ENCODE peak calls at places on chromosomes 4 and X, in five cellular contexts. R, T, J, E and O are unnamed samples.

GRCh38 chrX:13153796-13154195 is 109.4 kb upstream of the FAM9C start:
- DNase-seq in E (peak; percentile 18), J (no peak), T (peak; percentile 65), R (no peak), O (no peak)

GRCh38 chr4:10160280-10160856 is 43.8 kb upstream of the WDR1 start:
- DNase-seq in E (peak; percentile 22), R (no peak), J (no peak), T (peak; percentile 65), O (no peak)

GRCh38 chr4:141686929-141687328 is 50.5 kb downstream of the IL15 start:
- DNase-seq in J (no peak), T (peak; percentile 49), R (no peak), E (no peak), O (no peak)

GRCh38 chr4:173211838-173212237 is 43.2 kb downstream of the GALNT7 start:
- DNase-seq in T (peak; percentile 69), R (no peak), E (peak; percentile 52), J (no peak), O (no peak)

GRCh38 chr4:51843309-51844156 is 580 bp downstream of the DCUN1D4 start:
- DNase-seq in T (peak; percentile 70), E (peak; percentile 53), J (peak; percentile 88), R (peak; percentile 87), O (no peak)

GRCh38 chr4:14887842-14888433 is 114.3 kb upstream of the CPEB2 start:
- DNase-seq in T (no peak), R (no peak), E (no peak), J (no peak), O (no peak)

GRCh38 chr4:86582453-86582852 is 11.7 kb upstream of the PTPN13 start:
- DNase-seq in R (no peak), E (no peak), T (peak; percentile 12), J (no peak), O (no peak)

GRCh38 chrX:140723251-140723650 is 13.7 kb downstream of the LINC00632 start:
- DNase-seq in R (no peak), E (no peak), T (no peak), J (no peak), O (no peak)

GRCh38 chr4:3832536-3833220 is 66.5 kb downstream of the ADRA2C start:
- DNase-seq in T (no peak), R (no peak), E (no peak), J (peak; percentile 31), O (no peak)

GRCh38 chrX:69137371-69137881 is 27.8 kb downstream of the PJA1 start:
- DNase-seq in R (peak; percentile 69), T (peak; percentile 57), E (peak; percentile 21), J (no peak), O (no peak)

GRCh38 chrX:13285693-13286092 is 34.2 kb downstream of the ATXN3L start:
- DNase-seq in R (no peak), T (no peak), E (no peak), J (no peak), O (no peak)

GRCh38 chr4:87633239-87633638 is 16.8 kb upstream of the DMP1 start:
- DNase-seq in J (no peak), T (peak; percentile 47), E (peak; percentile 49), R (no peak), O (no peak)

GRCh38 chr4:2813446-2814405 is 20.8 kb downstream of the SH3BP2 start:
- DNase-seq in T (no peak), E (no peak), R (no peak), J (no peak), O (no peak)

GRCh38 chr4:87166296-87166854 is 54.0 kb downstream of the KLHL8 start:
- DNase-seq in T (no peak), R (no peak), J (no peak), E (no peak), O (no peak)

GRCh38 chrX:110384490-110384889 is 25.8 kb downstream of the RTL9 start:
- DNase-seq in J (no peak), R (no peak), E (peak; percentile 48), T (peak; percentile 69), O (no peak)

GRCh38 chr4:85825937-85826678 is 351.2 kb downstream of the ARHGAP24 start:
- DNase-seq in R (no peak), J (peak; percentile 53), E (peak; percentile 46), T (peak; percentile 53), O (no peak)

GRCh38 chrX:27354021-27354420 is 109.1 kb downstream of the PPP4R3C start:
- DNase-seq in E (no peak), R (no peak), J (no peak), T (no peak), O (no peak)

GRCh38 chrX:9912341-9912740 is 54.8 kb upstream of the CLDN34 start:
- DNase-seq in E (no peak), R (no peak), T (peak; percentile 13), J (no peak), O (no peak)
- H3K4me3 ChIP-seq in E (peak overlapping the region; percentile 9), R (no peak overlapping the region), T (no peak overlapping the region), J (no peak overlapping the region), O (no peak overlapping the region)

GRCh38 chrX:37349131-37350033 is at the start of gene PRRG1:
- DNase-seq in E (peak; percentile 67), R (peak; percentile 67), J (peak; percentile 88), T (peak; percentile 82), O (no peak)

GRCh38 chrX:37348237-37349130 is 680 bp upstream of the PRRG1 start:
- DNase-seq in R (no peak), E (no peak), T (peak; percentile 18), J (no peak), O (no peak)

GRCh38 chrX:37350034-37350365 is 836 bp downstream of the PRRG1 start:
- DNase-seq in R (peak; percentile 16), J (no peak), T (peak; percentile 20), E (no peak), O (no peak)

GRCh38 chrX:37347420-37347819 is 1.7 kb upstream of the PRRG1 start:
- DNase-seq in E (peak; percentile 18), J (no peak), R (no peak), T (peak; percentile 68), O (no peak)
- H3K4me3 ChIP-seq in E (no peak overlapping the region), J (no peak overlapping the region), R (no peak overlapping the region), T (no peak overlapping the region), O (no peak overlapping the region)

GRCh38 chrX:41027388-41027787 is 57.9 kb upstream of the USP9X start:
- DNase-seq in R (no peak), T (peak; percentile 58), E (peak; percentile 48), J (no peak), O (no peak)
- H3K4me3 ChIP-seq in R (no peak overlapping the region), T (no peak overlapping the region), E (no peak overlapping the region), J (peak overlapping the region; percentile 52), O (no peak overlapping the region)

GRCh38 chrX:66163849-66164401 is at the start of gene HEPH:
- DNase-seq in R (peak; percentile 19), J (no peak), T (peak; percentile 52), E (no peak), O (no peak)

GRCh38 chrX:66163447-66163846 is 600 bp upstream of the HEPH start:
- DNase-seq in R (no peak), T (no peak), J (no peak), E (no peak), O (no peak)

GRCh38 chrX:66164470-66164869 is 423 bp downstream of the HEPH start:
- DNase-seq in J (no peak), E (no peak), R (no peak), T (no peak), O (no peak)

GRCh38 chrX:66166671-66167070 is 2.6 kb downstream of the HEPH start:
- DNase-seq in T (no peak), E (no peak), J (no peak), R (no peak), O (no peak)

GRCh38 chrX:66164931-66165330 is 884 bp downstream of the HEPH start:
- DNase-seq in J (no peak), R (no peak), T (no peak), E (no peak), O (no peak)
- H3K4me3 ChIP-seq in J (no peak overlapping the region), R (peak overlapping the region; percentile 21), T (no peak overlapping the region), E (no peak overlapping the region), O (no peak overlapping the region)

GRCh38 chrX:87900320-87900908 is 382.8 kb downstream of the KLHL4 start:
- DNase-seq in R (no peak), J (no peak), T (peak; percentile 3), E (no peak), O (peak; percentile 7)
- H3K4me3 ChIP-seq in R (no peak overlapping the region), J (peak overlapping the region; percentile 11), T (no peak overlapping the region), E (no peak overlapping the region), O (no peak overlapping the region)

DNA sequence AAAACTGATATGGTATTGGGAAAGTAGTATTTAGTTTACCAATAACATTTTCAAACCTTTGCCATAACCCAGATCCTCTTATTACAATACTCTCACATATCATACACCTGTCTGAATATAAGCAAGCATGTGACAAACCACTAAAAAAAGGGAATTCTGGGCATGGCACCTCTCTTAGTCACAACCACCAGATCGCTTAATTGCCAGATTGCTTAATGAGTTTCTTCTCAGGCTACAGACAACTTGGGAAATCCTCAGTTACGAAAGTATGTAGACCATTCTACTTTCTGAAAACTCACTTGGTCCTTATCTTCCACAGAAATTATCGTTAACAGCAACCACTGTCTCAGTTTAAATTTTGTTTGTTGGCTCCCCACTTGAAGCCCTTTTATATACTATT is 2.1 kb downstream of the NAF1 start:
- DNase-seq in E (no peak), R (no peak), J (no peak), T (no peak), O (no peak)
- H3K4me3 ChIP-seq in E (peak overlapping the region; percentile 82), R (peak overlapping the region; percentile 60), J (no peak overlapping the region), T (no peak overlapping the region), O (peak overlapping the region; percentile 60)

GRCh38 chr4:168677063-168677462 is 180.2 kb downstream of the PALLD start:
- DNase-seq in T (no peak), R (no peak), J (no peak), E (no peak), O (no peak)
- H3K4me3 ChIP-seq in T (no peak overlapping the region), R (no peak overlapping the region), J (no peak overlapping the region), E (no peak overlapping the region), O (no peak overlapping the region)

DNA sequence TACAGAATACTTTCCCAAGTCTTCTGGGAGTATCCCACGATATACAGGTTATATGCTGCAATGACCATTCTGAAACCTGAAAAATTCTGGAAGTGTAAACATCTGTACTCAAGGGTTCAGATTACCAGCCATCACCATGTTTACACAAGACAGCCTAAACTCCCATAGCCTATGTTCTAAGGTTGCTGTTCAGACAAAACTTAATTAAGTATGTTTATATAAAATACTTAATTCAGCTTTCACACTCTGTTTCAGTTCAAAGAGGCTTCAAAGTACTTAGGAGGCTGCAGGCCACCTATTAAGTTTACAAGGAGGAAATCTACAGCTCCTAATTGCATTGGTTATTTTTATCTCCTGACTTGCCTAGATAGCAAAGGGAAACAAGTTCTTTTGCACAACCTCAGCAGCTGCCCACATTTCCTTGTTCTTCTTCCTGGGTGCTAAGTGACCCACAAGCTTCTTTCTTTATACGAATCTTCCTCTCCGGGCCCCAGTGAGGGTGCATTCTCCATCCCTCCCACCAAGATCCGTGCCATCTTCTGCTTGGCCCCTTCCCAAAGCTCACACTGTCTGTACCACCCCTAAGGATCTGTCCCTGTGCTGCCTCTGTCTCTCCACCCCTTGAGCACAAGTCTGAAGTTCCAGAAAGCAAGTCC is 2.0 kb downstream of the GAK start:
- DNase-seq in T (peak; percentile 19), J (no peak), E (no peak), R (peak; percentile 12), O (no peak)
- H3K4me3 ChIP-seq in T (no peak overlapping the region), J (no peak overlapping the region), E (no peak overlapping the region), R (no peak overlapping the region), O (peak overlapping the region; percentile 9)

GRCh38 chr4:8199594-8200301 is 658 bp downstream of the SH3TC1 start:
- DNase-seq in E (no peak), T (no peak), R (no peak), J (peak; percentile 83), O (no peak)
- H3K4me3 ChIP-seq in E (peak overlapping the region; percentile 47), T (peak overlapping the region; percentile 18), R (peak overlapping the region; percentile 12), J (peak overlapping the region; percentile 67), O (peak overlapping the region; percentile 76)